ENCODE peak calls at places on chromosome 21, in six cellular contexts. One of them, this sample, is unnamed.

GRCh38 chr21:45158491-45159423 is 84.4 kb downstream of the ADARB1 start:
- DNase-seq in breast epithelium: no peak
- DNase-seq in left ventricle myocardium inferior: no peak
- DNase-seq in tibial nerve: no peak
- DNase-seq in fibroblast of lung: no peak
- DNase-seq in neural progenitor cell: no peak
- DNase-seq in this sample: no peak

GRCh38 chr21:32611471-32611997 is 643 bp downstream of the CFAP298 start:
- DNase-seq in breast epithelium: no peak
- DNase-seq in left ventricle myocardium inferior: no peak
- DNase-seq in tibial nerve: no peak
- DNase-seq in fibroblast of lung: no peak
- DNase-seq in neural progenitor cell: peak
- DNase-seq in this sample: no peak

GRCh38 chr21:43352568-43353281 is 74.2 kb downstream of the SIK1 start:
- DNase-seq in breast epithelium: no peak
- DNase-seq in left ventricle myocardium inferior: no peak
- DNase-seq in tibial nerve: no peak
- DNase-seq in fibroblast of lung: no peak
- DNase-seq in neural progenitor cell: no peak
- DNase-seq in this sample: no peak

GRCh38 chr21:39715804-39716397 is 29.1 kb upstream of the IGSF5 start:
- DNase-seq in breast epithelium: no peak
- DNase-seq in left ventricle myocardium inferior: peak
- DNase-seq in tibial nerve: peak
- DNase-seq in fibroblast of lung: peak
- DNase-seq in neural progenitor cell: peak
- DNase-seq in this sample: no peak

GRCh38 chr21:44767834-44768831 is 33.5 kb downstream of the UBE2G2 start:
- DNase-seq in breast epithelium: no peak
- DNase-seq in left ventricle myocardium inferior: no peak
- DNase-seq in tibial nerve: no peak
- DNase-seq in fibroblast of lung: no peak
- DNase-seq in neural progenitor cell: peak
- DNase-seq in this sample: no peak

GRCh38 chr21:33124879-33125278 is 54.9 kb downstream of the OLIG1 start:
- DNase-seq in breast epithelium: no peak
- DNase-seq in left ventricle myocardium inferior: no peak
- DNase-seq in tibial nerve: no peak
- DNase-seq in fibroblast of lung: no peak
- DNase-seq in neural progenitor cell: no peak
- DNase-seq in this sample: no peak

GRCh38 chr21:44428281-44428942 is 26.9 kb upstream of the LRRC3 start:
- DNase-seq in breast epithelium: peak
- DNase-seq in left ventricle myocardium inferior: no peak
- DNase-seq in tibial nerve: no peak
- DNase-seq in fibroblast of lung: no peak
- DNase-seq in neural progenitor cell: no peak
- DNase-seq in this sample: no peak

GRCh38 chr21:24160528-24160927 is 1446.8 kb downstream of the MRPL39 start:
- DNase-seq in breast epithelium: no peak
- DNase-seq in left ventricle myocardium inferior: no peak
- DNase-seq in tibial nerve: no peak
- DNase-seq in fibroblast of lung: no peak
- DNase-seq in neural progenitor cell: no peak
- DNase-seq in this sample: no peak

GRCh38 chr21:23881783-23882182 is 1725.5 kb downstream of the MRPL39 start:
- DNase-seq in breast epithelium: no peak
- DNase-seq in left ventricle myocardium inferior: no peak
- DNase-seq in tibial nerve: no peak
- DNase-seq in fibroblast of lung: no peak
- DNase-seq in neural progenitor cell: no peak
- DNase-seq in this sample: no peak

GRCh38 chr21:45460611-45461368 is 55.8 kb downstream of the COL18A1 start:
- DNase-seq in breast epithelium: no peak
- DNase-seq in left ventricle myocardium inferior: no peak
- DNase-seq in tibial nerve: no peak
- DNase-seq in fibroblast of lung: peak
- DNase-seq in neural progenitor cell: no peak
- DNase-seq in this sample: no peak

GRCh38 chr21:44377922-44378645 is 24.7 kb downstream of the TRPM2 start:
- DNase-seq in breast epithelium: no peak
- DNase-seq in left ventricle myocardium inferior: no peak
- DNase-seq in tibial nerve: no peak
- DNase-seq in fibroblast of lung: no peak
- DNase-seq in neural progenitor cell: no peak
- DNase-seq in this sample: no peak

GRCh38 chr21:45338326-45339017 is 50.8 kb upstream of the POFUT2 start:
- DNase-seq in breast epithelium: no peak
- DNase-seq in left ventricle myocardium inferior: peak
- DNase-seq in tibial nerve: no peak
- DNase-seq in fibroblast of lung: no peak
- DNase-seq in neural progenitor cell: no peak
- DNase-seq in this sample: no peak

GRCh38 chr21:45404726-45405270 is at the start of gene COL18A1:
- DNase-seq in breast epithelium: no peak
- DNase-seq in left ventricle myocardium inferior: peak
- DNase-seq in tibial nerve: no peak
- DNase-seq in fibroblast of lung: peak
- DNase-seq in neural progenitor cell: peak
- DNase-seq in this sample: no peak

GRCh38 chr21:41241341-41241740 is 73.4 kb downstream of the BACE2 start:
- DNase-seq in breast epithelium: no peak
- DNase-seq in left ventricle myocardium inferior: no peak
- DNase-seq in tibial nerve: no peak
- DNase-seq in fibroblast of lung: no peak
- DNase-seq in neural progenitor cell: no peak
- DNase-seq in this sample: no peak

GRCh38 chr21:39125752-39126485 is 57.3 kb downstream of the PSMG1 start:
- DNase-seq in breast epithelium: no peak
- DNase-seq in left ventricle myocardium inferior: no peak
- DNase-seq in tibial nerve: peak
- DNase-seq in fibroblast of lung: peak
- DNase-seq in neural progenitor cell: peak
- DNase-seq in this sample: no peak

GRCh38 chr21:45508607-45509565 is 33.4 kb downstream of the SLC19A1 start:
- DNase-seq in breast epithelium: no peak
- DNase-seq in left ventricle myocardium inferior: peak
- DNase-seq in tibial nerve: no peak
- DNase-seq in fibroblast of lung: no peak
- DNase-seq in neural progenitor cell: peak
- DNase-seq in this sample: no peak

GRCh38 chr21:33670076-33670475 is 27.8 kb downstream of the ITSN1 start:
- DNase-seq in breast epithelium: no peak
- DNase-seq in left ventricle myocardium inferior: no peak
- DNase-seq in tibial nerve: no peak
- DNase-seq in fibroblast of lung: no peak
- DNase-seq in neural progenitor cell: no peak
- DNase-seq in this sample: no peak

GRCh38 chr21:31930001-31930400 is 57.2 kb downstream of the HUNK start:
- DNase-seq in breast epithelium: no peak
- DNase-seq in left ventricle myocardium inferior: no peak
- DNase-seq in tibial nerve: no peak
- DNase-seq in fibroblast of lung: no peak
- DNase-seq in neural progenitor cell: no peak
- DNase-seq in this sample: no peak

GRCh38 chr21:39184050-39184980 is 1.1 kb upstream of the PSMG1 start:
- DNase-seq in breast epithelium: no peak
- DNase-seq in left ventricle myocardium inferior: no peak
- DNase-seq in tibial nerve: no peak
- DNase-seq in fibroblast of lung: no peak
- DNase-seq in neural progenitor cell: no peak
- DNase-seq in this sample: no peak

GRCh38 chr21:29230541-29231275 is 68.0 kb upstream of the BACH1 start:
- DNase-seq in breast epithelium: no peak
- DNase-seq in left ventricle myocardium inferior: no peak
- DNase-seq in tibial nerve: no peak
- DNase-seq in fibroblast of lung: peak
- DNase-seq in neural progenitor cell: no peak
- DNase-seq in this sample: no peak

GRCh38 chr21:29231781-29232548 is 66.8 kb upstream of the BACH1 start:
- DNase-seq in breast epithelium: no peak
- DNase-seq in left ventricle myocardium inferior: no peak
- DNase-seq in tibial nerve: no peak
- DNase-seq in fibroblast of lung: no peak
- DNase-seq in neural progenitor cell: no peak
- DNase-seq in this sample: no peak

GRCh38 chr21:29233611-29234540 is 64.8 kb upstream of the BACH1 start:
- DNase-seq in breast epithelium: no peak
- DNase-seq in left ventricle myocardium inferior: no peak
- DNase-seq in tibial nerve: no peak
- DNase-seq in fibroblast of lung: no peak
- DNase-seq in neural progenitor cell: peak
- DNase-seq in this sample: no peak

GRCh38 chr21:29235714-29236197 is 63.0 kb upstream of the BACH1 start:
- DNase-seq in breast epithelium: no peak
- DNase-seq in left ventricle myocardium inferior: no peak
- DNase-seq in tibial nerve: no peak
- DNase-seq in fibroblast of lung: no peak
- DNase-seq in neural progenitor cell: no peak
- DNase-seq in this sample: no peak

GRCh38 chr21:29232601-29233541 is 65.9 kb upstream of the BACH1 start:
- DNase-seq in breast epithelium: no peak
- DNase-seq in left ventricle myocardium inferior: no peak
- DNase-seq in tibial nerve: no peak
- DNase-seq in fibroblast of lung: no peak
- DNase-seq in neural progenitor cell: no peak
- DNase-seq in this sample: no peak
- TF ChIP-seq CTCF in breast epithelium: no peak
- TF ChIP-seq CTCF in left ventricle myocardium inferior: peak
- TF ChIP-seq CTCF in tibial nerve: no peak
- TF ChIP-seq CTCF in fibroblast of lung: no peak
- TF ChIP-seq CTCF in neural progenitor cell: no peak
- TF ChIP-seq CTCF in this sample: no peak

DNA sequence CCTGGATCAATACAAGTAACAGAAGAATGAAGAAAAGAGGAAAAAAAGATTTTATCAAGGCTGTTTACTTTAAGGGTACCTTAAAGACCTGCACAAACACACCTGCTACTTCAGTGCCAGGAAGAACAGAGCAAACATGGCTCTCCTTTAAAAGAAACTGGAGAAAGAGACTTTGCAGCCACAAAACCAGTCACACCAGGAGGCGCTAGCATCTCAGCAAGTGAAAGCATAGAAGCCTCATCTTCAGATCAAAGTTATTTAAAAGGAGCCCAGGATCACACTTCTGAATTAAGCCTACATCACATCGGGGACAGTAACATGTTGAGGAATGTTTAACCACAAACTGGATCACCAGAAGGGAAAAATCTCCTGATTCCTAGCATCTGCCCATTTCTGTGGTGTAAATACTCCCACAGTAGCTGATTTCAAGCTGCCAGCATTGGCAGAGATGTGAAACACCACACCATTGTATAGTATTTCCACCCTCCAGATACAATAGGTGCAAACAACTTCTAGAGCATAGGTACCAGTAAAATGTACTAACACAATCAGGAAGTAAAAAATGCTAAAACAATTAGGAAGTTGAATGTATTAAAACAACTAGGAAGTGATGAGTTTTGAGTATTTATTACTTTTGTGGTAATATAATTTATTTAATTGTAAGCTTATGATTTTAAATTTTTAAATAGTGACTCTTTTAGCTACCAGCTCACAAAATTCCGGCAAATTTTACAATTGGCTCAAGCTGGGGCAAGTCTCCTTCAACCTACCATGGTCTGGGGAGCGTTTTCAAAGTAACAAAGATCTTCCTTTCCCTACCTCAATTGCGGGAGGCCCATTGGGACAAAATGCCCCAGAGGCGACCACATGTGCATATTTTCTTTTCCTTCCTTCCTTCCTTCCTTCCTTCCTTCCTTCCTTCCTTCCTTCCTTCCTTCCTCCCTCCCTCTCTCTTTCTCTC is 105.3 kb upstream of the CLDN14 start:
- DNase-seq in breast epithelium: no peak
- DNase-seq in left ventricle myocardium inferior: no peak
- DNase-seq in tibial nerve: no peak
- DNase-seq in fibroblast of lung: no peak
- DNase-seq in neural progenitor cell: no peak
- DNase-seq in this sample: no peak
- TF ChIP-seq CTCF in breast epithelium: no peak
- TF ChIP-seq CTCF in left ventricle myocardium inferior: no peak
- TF ChIP-seq CTCF in tibial nerve: no peak
- TF ChIP-seq CTCF in fibroblast of lung: peak
- TF ChIP-seq CTCF in neural progenitor cell: no peak
- TF ChIP-seq CTCF in this sample: peak

GRCh38 chr21:28016571-28016970 is 976.1 kb downstream of the LTN1 start:
- DNase-seq in breast epithelium: no peak
- DNase-seq in left ventricle myocardium inferior: no peak
- DNase-seq in tibial nerve: no peak
- DNase-seq in fibroblast of lung: no peak
- DNase-seq in neural progenitor cell: no peak
- DNase-seq in this sample: no peak

GRCh38 chr21:28018213-28018612 is 974.5 kb downstream of the LTN1 start:
- DNase-seq in breast epithelium: no peak
- DNase-seq in left ventricle myocardium inferior: no peak
- DNase-seq in tibial nerve: no peak
- DNase-seq in fibroblast of lung: no peak
- DNase-seq in neural progenitor cell: no peak
- DNase-seq in this sample: no peak

DNA sequence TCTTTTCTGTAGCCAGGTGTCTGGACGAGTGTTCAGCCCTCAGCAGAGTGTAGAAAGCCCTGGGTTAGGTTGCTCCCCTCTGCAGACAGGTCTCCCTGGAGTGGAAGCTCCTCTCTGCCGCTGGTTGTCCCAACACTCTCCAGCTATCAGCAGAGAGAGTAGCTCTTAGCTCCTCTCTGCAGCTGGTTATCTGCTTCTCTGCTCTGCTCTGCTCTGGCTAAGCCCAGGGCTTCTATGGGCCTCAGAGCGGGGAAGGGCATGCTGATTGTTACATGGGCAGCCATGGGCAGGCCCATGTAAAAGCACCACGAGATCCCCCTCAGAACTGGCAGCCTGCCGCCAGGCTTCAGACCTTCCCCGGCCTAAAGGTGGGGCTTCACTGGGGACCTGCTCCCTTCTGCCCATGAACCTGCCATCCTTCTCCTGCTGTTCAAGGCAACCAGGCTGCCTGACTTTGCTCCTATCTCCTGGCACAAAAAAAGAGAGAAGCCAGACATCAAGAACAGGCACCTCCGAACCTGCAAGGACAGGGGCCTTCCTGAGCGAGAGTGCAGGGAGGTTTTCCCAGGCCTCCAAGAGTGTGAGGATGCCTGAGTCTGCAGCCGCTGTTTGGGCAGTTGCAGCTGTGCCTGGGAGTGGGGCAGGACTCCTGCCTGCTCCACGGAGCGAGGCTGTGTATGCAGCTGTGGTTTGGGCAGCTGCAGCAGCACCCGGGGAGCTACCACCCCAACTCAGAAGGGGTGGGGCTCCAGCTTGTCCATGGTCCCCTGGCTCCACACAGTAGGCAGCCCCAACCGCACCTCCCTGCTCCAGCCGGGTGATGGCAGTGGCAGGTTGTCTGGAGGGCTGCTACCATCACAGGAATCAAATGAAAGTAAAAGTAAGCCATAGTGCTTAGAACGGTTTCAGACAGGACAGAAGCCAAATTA is 973.7 kb downstream of the LTN1 start:
- DNase-seq in breast epithelium: no peak
- DNase-seq in left ventricle myocardium inferior: no peak
- DNase-seq in tibial nerve: no peak
- DNase-seq in fibroblast of lung: peak
- DNase-seq in neural progenitor cell: no peak
- DNase-seq in this sample: no peak
- TF ChIP-seq CTCF in breast epithelium: no peak
- TF ChIP-seq CTCF in left ventricle myocardium inferior: peak
- TF ChIP-seq CTCF in tibial nerve: no peak
- TF ChIP-seq CTCF in fibroblast of lung: no peak
- TF ChIP-seq CTCF in neural progenitor cell: no peak
- TF ChIP-seq CTCF in this sample: no peak

GRCh38 chr21:17925000-17925610 is 105.9 kb upstream of the C21orf91 start:
- DNase-seq in breast epithelium: no peak
- DNase-seq in left ventricle myocardium inferior: no peak
- DNase-seq in tibial nerve: peak
- DNase-seq in fibroblast of lung: peak
- DNase-seq in neural progenitor cell: peak
- DNase-seq in this sample: no peak
- TF ChIP-seq CTCF in breast epithelium: peak
- TF ChIP-seq CTCF in left ventricle myocardium inferior: peak
- TF ChIP-seq CTCF in tibial nerve: peak
- TF ChIP-seq CTCF in fibroblast of lung: peak
- TF ChIP-seq CTCF in neural progenitor cell: peak
- TF ChIP-seq CTCF in this sample: peak

This sample was measured in esophagus squamous epithelium.